ENCODE peak calls at places on chromosomes 7 and 10, in five cellular contexts. I is tibial nerve; H is CD4-positive, alpha-beta memory T cell; V is body of pancreas; X is stomach. W is an unnamed sample. For H3K9me3, the result is how much of the 10 kb centered on the place peaks cover.

GRCh38 chr10:33100996-33101747 is 143.1 kb upstream of the ITGB1 start:
- DNase-seq in I (no peak), H (no peak), V (no peak), X (no peak), W (no peak)

GRCh38 chr10:63197304-63198092 is 64.4 kb downstream of the NRBF2 start:
- DNase-seq in I (no peak), H (no peak), V (no peak), X (no peak), W (no peak)

GRCh38 chr10:72065439-72066025 is 22.8 kb downstream of the SPOCK2 start:
- DNase-seq in I (no peak), H (no peak), V (peak), X (no peak), W (no peak)

GRCh38 chr10:127939786-127940330 is 33.0 kb downstream of the PTPRE start:
- DNase-seq in I (no peak), H (no peak), V (no peak), X (no peak), W (no peak)

GRCh38 chr7:105218215-105218614 is 170.5 kb downstream of the SRPK2 start:
- DNase-seq in I (no peak), H (no peak), V (no peak), X (no peak), W (no peak)

GRCh38 chr10:132665946-132666732 is 119.8 kb downstream of the NKX6-2 start:
- DNase-seq in I (no peak), H (no peak), V (peak), X (no peak), W (no peak)

GRCh38 chr10:101032637-101033201 is 1.7 kb downstream of the SFXN3 start:
- DNase-seq in I (no peak), H (peak), V (peak), X (peak), W (no peak)

GRCh38 chr7:18993933-18994668 is 123.3 kb downstream of the TWIST1 start:
- DNase-seq in I (no peak), H (no peak), V (no peak), X (no peak), W (no peak)

GRCh38 chr10:7515549-7515948 is 104.7 kb upstream of the SFMBT2 start:
- DNase-seq in I (no peak), H (no peak), V (no peak), X (no peak), W (no peak)

GRCh38 chr7:17370901-17371550 is 72.6 kb downstream of the AHR start:
- DNase-seq in I (no peak), H (no peak), V (no peak), X (no peak), W (no peak)

GRCh38 chr10:46306550-46307184 is 19.9 kb downstream of the ANTXRL start:
- DNase-seq in I (no peak), H (no peak), V (no peak), X (peak), W (no peak)

GRCh38 chr10:4034907-4035581 is 250.0 kb upstream of the KLF6 start:
- DNase-seq in I (no peak), H (no peak), V (no peak), X (no peak), W (no peak)

GRCh38 chr10:450463-450862 is 239.0 kb downstream of the DIP2C start:
- DNase-seq in I (no peak), H (no peak), V (no peak), X (no peak), W (no peak)

GRCh38 chr10:4061441-4061951 is 276.5 kb upstream of the KLF6 start:
- DNase-seq in I (peak), H (peak), V (no peak), X (no peak), W (no peak)

GRCh38 chr7:51306761-51307160 is 9.8 kb downstream of the COBL start:
- DNase-seq in I (no peak), H (no peak), V (no peak), X (no peak), W (no peak)

GRCh38 chr10:17801507-17801906 is 7.6 kb upstream of the MRC1 start:
- DNase-seq in I (no peak), H (no peak), V (no peak), X (no peak), W (no peak)

GRCh38 chr10:53744746-53745145 is 972.2 kb upstream of the MBL2 start:
- DNase-seq in I (no peak), H (no peak), V (no peak), X (no peak), W (no peak)

GRCh38 chr10:61285749-61286148 is 167.4 kb downstream of the TMEM26 start:
- DNase-seq in I (no peak), H (no peak), V (peak), X (no peak), W (no peak)

GRCh38 chr10:125102821-125103220 is 57.5 kb downstream of the CTBP2 start:
- DNase-seq in I (no peak), H (no peak), V (peak), X (peak), W (no peak)

DNA sequence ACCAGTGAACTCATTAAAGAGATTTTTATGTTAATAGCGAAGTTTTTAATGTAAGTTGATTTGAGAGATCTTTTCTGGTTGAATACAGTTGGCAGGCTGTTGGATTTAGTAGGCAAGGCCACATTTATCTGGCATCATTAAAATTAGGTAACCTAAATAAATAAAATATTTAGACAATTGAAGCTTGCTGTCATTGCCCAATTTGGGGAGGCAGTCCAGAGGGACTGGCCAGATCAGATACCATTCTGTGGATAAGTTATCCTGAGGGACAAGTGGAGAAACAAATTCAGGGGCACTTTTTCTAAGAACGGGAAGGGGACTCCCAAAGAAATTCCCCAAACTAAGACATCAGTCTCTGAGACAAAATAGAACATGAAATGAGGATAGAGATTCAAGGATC is 397.8 kb downstream of the GFRA1 start:
- DNase-seq in I (no peak), H (no peak), V (no peak), X (no peak), W (no peak)
- H3K9me3 ChIP-seq in I (under half), H (under half), V (under half), X (under half), W (under half)

GRCh38 chr10:26368463-26368862 is 69.7 kb upstream of the APBB1IP start:
- DNase-seq in I (no peak), H (no peak), V (no peak), X (no peak), W (no peak)
- H3K9me3 ChIP-seq in I (under half), H (under half), V (under half), X (under half), W (under half)

GRCh38 chr7:15370441-15370840 is 191.4 kb downstream of the AGMO start:
- DNase-seq in I (no peak), H (no peak), V (no peak), X (no peak), W (no peak)
- H3K9me3 ChIP-seq in I (under half), H (under half), V (under half), X (under half), W (under half)

GRCh38 chr7:158246960-158247673 is 340.5 kb downstream of the PTPRN2 start:
- DNase-seq in I (no peak), H (no peak), V (no peak), X (peak), W (no peak)
- H3K9me3 ChIP-seq in I (under half), H (under half), V (under half), X (under half), W (under half)

DNA sequence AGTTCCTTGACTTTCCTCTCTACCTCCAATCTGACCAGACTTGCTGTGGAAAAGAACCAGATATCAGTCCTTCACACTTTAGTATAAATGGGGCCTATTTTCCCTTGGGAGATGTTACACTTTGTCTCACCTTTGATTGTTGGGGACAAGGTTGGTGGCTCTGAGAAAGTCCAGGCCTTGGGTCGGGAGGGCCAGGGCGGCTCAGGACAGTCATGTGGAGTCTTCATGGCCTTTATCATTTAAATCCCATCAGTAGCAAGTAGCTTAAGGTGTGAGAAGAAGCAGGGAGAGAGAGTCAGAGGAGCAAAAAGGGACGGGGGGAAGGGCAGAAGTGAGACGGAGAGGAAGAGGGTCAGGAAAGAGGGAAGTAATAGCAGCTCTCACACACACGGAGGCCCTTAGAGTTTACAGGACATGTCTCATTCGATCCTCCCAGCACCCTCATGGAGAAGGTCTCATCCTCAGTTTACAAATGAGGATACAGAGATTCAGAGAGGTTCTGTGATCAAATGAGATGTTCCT is 40.5 kb downstream of the TBATA start:
- DNase-seq in I (no peak), H (no peak), V (no peak), X (no peak), W (no peak)
- H3K9me3 ChIP-seq in I (under half), H (under half), V (under half), X (under half), W (under half)

DNA sequence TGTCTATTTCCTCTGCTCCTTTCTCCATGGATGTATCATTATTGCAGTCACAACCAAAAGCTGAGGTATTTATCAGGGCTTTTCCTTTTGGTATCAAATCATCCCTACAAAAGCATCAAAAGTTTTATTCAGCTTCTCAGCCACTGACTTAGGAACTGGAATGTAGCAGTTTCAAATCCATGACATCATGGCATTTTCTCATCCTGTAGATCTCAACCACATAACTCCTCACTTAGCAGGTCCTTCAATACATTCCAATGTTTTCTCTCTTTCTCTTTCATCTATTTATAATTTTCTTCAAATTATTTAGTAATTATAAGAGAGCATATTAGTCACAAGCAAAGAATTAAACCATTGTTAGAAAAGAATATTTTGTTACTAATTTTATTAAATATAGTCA is 537.4 kb upstream of the SORCS1 start:
- DNase-seq in I (no peak), H (no peak), V (no peak), X (no peak), W (no peak)
- H3K9me3 ChIP-seq in I (under half), H (under half), V (under half), X (under half), W (under half)

GRCh38 chr10:83037653-83038052 is 1101.7 kb upstream of the GHITM start:
- DNase-seq in I (no peak), H (no peak), V (no peak), X (no peak), W (no peak)
- H3K9me3 ChIP-seq in I (under half), H (under half), V (under half), X (under half), W (under half)

DNA sequence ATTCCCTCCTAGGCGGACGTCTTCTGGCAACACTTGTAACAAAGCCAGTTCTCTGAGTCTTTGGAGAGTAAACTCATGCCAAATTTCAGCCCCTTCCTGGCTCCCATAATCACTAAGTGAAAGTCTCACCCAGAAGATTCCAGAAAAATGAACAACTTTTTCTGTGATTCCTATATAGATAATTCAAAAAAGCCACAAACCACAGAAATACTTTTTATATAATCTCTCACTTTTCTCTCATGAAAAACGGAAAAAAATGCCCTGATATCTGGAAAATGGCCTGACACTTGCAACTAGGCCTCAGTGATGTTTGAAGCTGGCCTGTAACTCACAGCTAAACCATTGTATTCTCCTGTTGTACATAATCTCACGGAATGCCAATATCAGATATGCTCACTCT is 296.2 kb downstream of the HTR7 start:
- DNase-seq in I (no peak), H (no peak), V (no peak), X (no peak), W (no peak)
- H3K9me3 ChIP-seq in I (under half), H (under half), V (under half), X (under half), W (under half)

GRCh38 chr7:126529833-126530232 is 722.9 kb downstream of the GRM8 start:
- DNase-seq in I (no peak), H (no peak), V (no peak), X (no peak), W (no peak)

GRCh38 chr7:126535176-126535575 is 717.6 kb downstream of the GRM8 start:
- DNase-seq in I (no peak), H (no peak), V (no peak), X (no peak), W (no peak)

GRCh38 chr7:126524967-126525366 is 727.8 kb downstream of the GRM8 start:
- DNase-seq in I (no peak), H (no peak), V (no peak), X (no peak), W (no peak)

DNA sequence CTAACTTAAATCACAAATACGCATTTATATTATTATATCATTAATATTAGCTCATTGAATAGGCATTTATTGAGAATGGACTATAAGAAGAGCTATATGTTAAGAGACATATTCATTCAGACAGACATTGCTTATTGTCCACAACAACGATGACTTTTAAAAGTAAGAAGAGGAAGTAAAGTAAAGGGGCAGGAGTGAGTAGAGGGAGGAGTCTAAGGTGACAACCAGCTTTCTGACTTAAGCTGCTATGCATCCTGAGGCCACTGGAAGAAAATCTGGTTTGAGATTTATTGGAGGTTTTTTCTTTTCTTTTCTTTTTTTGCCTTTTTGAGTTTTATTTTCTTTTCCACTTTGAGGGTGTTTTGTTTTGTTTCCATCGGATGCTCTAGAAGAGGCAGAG is 723.5 kb downstream of the GRM8 start:
- DNase-seq in I (no peak), H (no peak), V (no peak), X (no peak), W (no peak)
- H3K9me3 ChIP-seq in I (under half), H (under half), V (under half), X (under half), W (under half)

DNA sequence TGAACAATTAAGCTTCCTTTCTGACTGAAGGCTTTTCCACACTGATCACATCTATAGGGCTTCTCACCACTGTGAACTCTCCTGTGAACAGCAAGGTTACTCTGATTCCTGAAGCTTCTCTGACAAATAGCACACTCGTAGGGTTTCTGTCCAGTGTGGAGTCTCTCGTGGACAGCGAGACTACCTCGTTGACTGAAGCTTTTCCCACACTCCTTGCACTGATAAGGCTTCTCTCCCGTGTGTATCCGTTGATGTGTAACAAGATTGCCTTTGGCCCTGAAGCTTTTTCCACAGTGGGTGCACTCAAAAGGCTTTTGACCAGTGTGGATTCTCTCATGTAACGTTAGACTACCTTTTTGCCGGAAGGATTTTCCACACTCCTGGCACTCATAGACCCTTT is 4.4 kb downstream of the ZNF32 start:
- DNase-seq in I (no peak), H (no peak), V (no peak), X (no peak), W (no peak)
- H3K9me3 ChIP-seq in I (half or more), H (under half), V (under half), X (half or more), W (under half)

W was measured in T-helper 17 cell.